ENCODE peak calls at places on chromosomes 11 and 22, in nine cellular contexts. B is lung, C is cardiac muscle cell, O is stomach, T is pancreas, V is SJSA1, R is colonic mucosa, I is left ventricle myocardium inferior, Z is bronchial epithelial cell. Y is an unnamed sample.

GRCh38 chr11:78080818-78081495 is 1.3 kb upstream of the NDUFC2 start:
- DNase-seq in B (no peak), C (no peak), O (no peak), T (no peak), V (peak; percentile 75), R (no peak), I (no peak), Z (no peak), Y (no peak)

GRCh38 chr22:20016734-20017621 is at the start of gene ARVCF:
- DNase-seq in B (peak; percentile 92), C (peak; percentile 93), O (peak; percentile 93), T (peak; percentile 93), V (peak; percentile 82), R (peak; percentile 94), I (peak; percentile 95), Z (peak; percentile 51), Y (peak; percentile 92)

GRCh38 chr11:66015094-66015881 is 3.5 kb downstream of the CST6 start:
- DNase-seq in B (no peak), C (no peak), O (no peak), T (no peak), V (peak; percentile 86), R (no peak), I (peak; percentile 32), Z (peak; percentile 7), Y (no peak)

GRCh38 chr11:32706985-32707736 is 87.3 kb downstream of the CCDC73 start:
- DNase-seq in B (no peak), C (no peak), O (no peak), T (no peak), V (peak; percentile 54), R (no peak), I (no peak), Z (peak; percentile 90), Y (no peak)

GRCh38 chr22:28799125-28799833 is 1.1 kb downstream of the XBP1 start:
- DNase-seq in B (peak; percentile 62), C (no peak), O (no peak), T (no peak), V (peak; percentile 68), R (peak; percentile 62), I (no peak), Z (peak; percentile 91), Y (peak; percentile 61)

GRCh38 chr11:58742981-58743880 is 11.5 kb upstream of the GLYAT start:
- DNase-seq in B (no peak), C (no peak), O (no peak), T (no peak), V (no peak), R (no peak), I (no peak), Z (no peak), Y (no peak)

GRCh38 chr11:122814401-122814800 is 23.9 kb upstream of the CRTAM start:
- DNase-seq in B (no peak), C (no peak), O (no peak), T (no peak), V (no peak), R (no peak), I (no peak), Z (no peak), Y (no peak)

GRCh38 chr11:88434333-88434976 is 96.9 kb upstream of the CTSC start:
- DNase-seq in B (no peak), C (no peak), O (no peak), T (no peak), V (no peak), R (no peak), I (no peak), Z (peak; percentile 63), Y (no peak)

GRCh38 chr11:125690006-125690405 is 9.4 kb upstream of the ACRV1 start:
- DNase-seq in B (no peak), C (no peak), O (no peak), T (no peak), V (no peak), R (no peak), I (no peak), Z (no peak), Y (no peak)

GRCh38 chr22:39253427-39254070 is 8.8 kb upstream of the PDGFB start:
- DNase-seq in B (no peak), C (peak; percentile 88), O (peak; percentile 89), T (peak; percentile 84), V (peak; percentile 83), R (peak; percentile 52), I (peak; percentile 67), Z (peak; percentile 88), Y (peak; percentile 94)

GRCh38 chr22:22410121-22410520 is 98.4 kb downstream of the ZNF280B start:
- DNase-seq in B (no peak), C (no peak), O (no peak), T (no peak), V (no peak), R (no peak), I (peak; percentile 76), Z (no peak), Y (no peak)

GRCh38 chr22:42891696-42892095 is 34.6 kb upstream of the ARFGAP3 start:
- DNase-seq in B (no peak), C (no peak), O (no peak), T (peak; percentile 57), V (no peak), R (no peak), I (no peak), Z (no peak), Y (no peak)

GRCh38 chr11:83046626-83047172 is 25.0 kb downstream of the RAB30 start:
- DNase-seq in B (no peak), C (no peak), O (no peak), T (no peak), V (peak; percentile 20), R (no peak), I (no peak), Z (no peak), Y (no peak)

GRCh38 chr11:102238287-102238894 is 78.9 kb upstream of the BIRC3 start:
- DNase-seq in B (no peak), C (no peak), O (no peak), T (no peak), V (no peak), R (no peak), I (no peak), Z (no peak), Y (no peak)

GRCh38 chr11:63888170-63889086 is 28.5 kb downstream of the RCOR2 start:
- DNase-seq in B (peak; percentile 77), C (peak; percentile 38), O (peak; percentile 83), T (peak; percentile 83), V (no peak), R (peak; percentile 90), I (peak; percentile 44), Z (peak; percentile 81), Y (peak; percentile 41)

GRCh38 chr11:94854770-94855633 is 86.8 kb downstream of the AMOTL1 start:
- DNase-seq in B (peak; percentile 68), C (peak; percentile 91), O (no peak), T (no peak), V (no peak), R (no peak), I (peak; percentile 56), Z (no peak), Y (no peak)
- H3K36me3 ChIP-seq in B (peaks cover 31% of the 10 kb centered on the region), C (no peaks in the 10 kb centered on the region), O (peaks cover 26% of the 10 kb centered on the region), T (peaks cover 15% of the 10 kb centered on the region), V (no peaks in the 10 kb centered on the region), R (no peaks in the 10 kb centered on the region), I (peaks cover 87% of the 10 kb centered on the region), Z (peaks cover 36% of the 10 kb centered on the region), Y (peaks cover 3% of the 10 kb centered on the region)

GRCh38 chr11:95999604-96000003 is 75.7 kb upstream of the MTMR2 start:
- DNase-seq in B (no peak), C (no peak), O (no peak), T (no peak), V (no peak), R (no peak), I (no peak), Z (no peak), Y (no peak)

GRCh38 chr11:95994340-95994728 is 70.4 kb upstream of the MTMR2 start:
- DNase-seq in B (no peak), C (peak; percentile 15), O (no peak), T (no peak), V (no peak), R (no peak), I (no peak), Z (no peak), Y (no peak)

GRCh38 chr11:96000064-96000463 is 76.2 kb upstream of the MTMR2 start:
- DNase-seq in B (no peak), C (no peak), O (no peak), T (no peak), V (no peak), R (no peak), I (no peak), Z (no peak), Y (no peak)

GRCh38 chr11:95993438-95994339 is 69.8 kb upstream of the MTMR2 start:
- DNase-seq in B (no peak), C (no peak), O (no peak), T (no peak), V (peak; percentile 63), R (no peak), I (no peak), Z (no peak), Y (no peak)

DNA sequence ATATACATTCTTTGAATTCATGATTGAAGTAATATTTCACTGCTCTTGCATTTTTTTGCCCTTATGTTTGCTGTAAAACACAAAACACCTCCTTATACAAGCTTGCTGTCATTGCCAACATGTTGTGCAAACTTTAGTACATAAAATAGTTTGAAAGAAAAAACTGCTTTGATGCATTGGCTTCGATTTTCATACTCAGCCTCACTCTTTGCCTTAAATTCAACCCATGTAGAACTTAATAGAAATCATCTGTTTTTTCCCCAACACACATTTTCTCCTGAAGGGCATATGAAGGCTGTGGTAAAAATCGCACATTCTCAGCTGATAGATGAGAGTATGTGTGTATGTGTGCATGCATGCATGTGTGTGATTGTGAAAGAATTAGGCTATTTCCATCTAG is 72.7 kb upstream of the MTMR2 start:
- DNase-seq in B (no peak), C (no peak), O (no peak), T (no peak), V (no peak), R (no peak), I (no peak), Z (no peak), Y (no peak)
- H3K36me3 ChIP-seq in B (no peaks in the 10 kb centered on the region), C (no peaks in the 10 kb centered on the region), O (no peaks in the 10 kb centered on the region), T (no peaks in the 10 kb centered on the region), V (no peaks in the 10 kb centered on the region), R (no peaks in the 10 kb centered on the region), I (no peaks in the 10 kb centered on the region), Z (no peaks in the 10 kb centered on the region), Y (no peaks in the 10 kb centered on the region)

DNA sequence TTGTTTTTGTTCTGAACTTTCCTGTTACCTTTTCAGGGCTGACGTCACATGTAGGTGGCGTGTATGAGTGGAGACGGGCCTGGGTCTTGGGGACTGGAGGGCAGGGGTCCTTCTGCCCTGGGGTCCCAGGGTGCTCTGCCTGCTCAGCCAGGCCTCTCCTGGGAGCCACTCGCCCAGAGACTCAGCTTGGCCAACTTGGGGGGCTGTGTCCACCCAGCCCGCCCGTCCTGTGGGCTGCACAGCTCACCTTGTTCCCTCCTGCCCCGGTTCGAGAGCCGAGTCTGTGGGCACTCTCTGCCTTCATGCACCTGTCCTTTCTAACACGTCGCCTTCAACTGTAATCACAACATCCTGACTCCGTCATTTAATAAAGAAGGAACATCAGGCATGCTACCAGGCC is 3.5 kb upstream of the TSSC4 start:
- DNase-seq in B (no peak), C (no peak), O (no peak), T (no peak), V (no peak), R (no peak), I (no peak), Z (no peak), Y (no peak)
- H3K36me3 ChIP-seq in B (peaks cover 63% of the 10 kb centered on the region), C (peaks cover 10% of the 10 kb centered on the region), O (peaks cover 47% of the 10 kb centered on the region), T (peaks cover 24% of the 10 kb centered on the region), V (peaks cover 89% of the 10 kb centered on the region), R (peaks cover 3% of the 10 kb centered on the region), I (peaks cover 65% of the 10 kb centered on the region), Z (peaks cover 31% of the 10 kb centered on the region), Y (no peaks in the 10 kb centered on the region)

DNA sequence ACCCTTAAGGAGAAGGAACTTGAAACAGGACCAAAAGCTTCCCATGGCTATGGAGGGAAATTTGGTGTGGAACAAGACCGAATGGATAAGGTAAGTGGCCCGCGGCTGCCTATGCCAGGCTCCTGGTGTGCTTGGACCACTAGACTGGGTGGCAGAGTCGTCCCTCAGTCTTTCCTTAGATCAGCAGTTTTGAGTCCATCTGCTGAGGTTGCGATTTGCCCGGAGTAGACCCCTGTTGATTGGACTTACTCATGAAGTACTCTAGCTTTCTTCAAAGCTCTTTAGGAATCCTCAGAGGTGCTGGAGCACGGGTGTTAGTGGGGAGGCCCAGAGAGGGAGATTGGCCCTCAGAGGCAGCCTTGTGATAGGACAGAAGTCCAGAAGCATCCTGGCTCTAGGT is 11.5 kb downstream of the CTTN start:
- DNase-seq in B (no peak), C (no peak), O (no peak), T (no peak), V (no peak), R (no peak), I (no peak), Z (no peak), Y (no peak)
- H3K36me3 ChIP-seq in B (peaks cover 65% of the 10 kb centered on the region), C (peaks cover 67% of the 10 kb centered on the region), O (peaks cover 70% of the 10 kb centered on the region), T (peaks cover 44% of the 10 kb centered on the region), V (peaks cover 97% of the 10 kb centered on the region), R (peaks cover 15% of the 10 kb centered on the region), I (peaks cover 98% of the 10 kb centered on the region), Z (peaks cover 51% of the 10 kb centered on the region), Y (peaks cover 87% of the 10 kb centered on the region)

Y was measured in gastrocnemius medialis.